ENCODE peak calls at places on chromosomes 13 and 19, in five cellular contexts. I, P, J, K and A are unnamed samples.

GRCh38 chr13:29905845-29906244 is 55.4 kb upstream of the UBL3 start:
- DNase-seq in I (no peak), P (no peak), J (peak), K (no peak), A (peak)

GRCh38 chr13:41587490-41587889 is 130.1 kb downstream of the RGCC start:
- DNase-seq in I (no peak), P (peak), J (no peak), K (no peak), A (no peak)

GRCh38 chr19:8088752-8089663 is 36.4 kb downstream of the CCL25 start:
- DNase-seq in I (no peak), P (no peak), J (peak), K (no peak), A (peak)

GRCh38 chr19:53936035-53936434 is 26.7 kb upstream of the CACNG8 start:
- DNase-seq in I (no peak), P (no peak), J (no peak), K (no peak), A (no peak)

GRCh38 chr13:45364876-45365557 is 24.0 kb upstream of the TPT1 start:
- DNase-seq in I (no peak), P (no peak), J (no peak), K (no peak), A (no peak)

GRCh38 chr19:16039081-16039480 is 37.2 kb upstream of the TPM4 start:
- DNase-seq in I (no peak), P (no peak), J (no peak), K (no peak), A (no peak)

GRCh38 chr13:26957163-26957562 is 196.6 kb upstream of the GPR12 start:
- DNase-seq in I (no peak), P (no peak), J (no peak), K (no peak), A (peak)

GRCh38 chr19:19749332-19750130 is 16.6 kb upstream of the ZNF14 start:
- DNase-seq in I (no peak), P (no peak), J (no peak), K (no peak), A (no peak)

GRCh38 chr19:13841339-13842293 is 35.3 kb upstream of the NANOS3 start:
- DNase-seq in I (no peak), P (peak), J (peak), K (no peak), A (peak)

GRCh38 chr19:38455031-38455430 is 21.5 kb downstream of the RYR1 start:
- DNase-seq in I (no peak), P (no peak), J (peak), K (no peak), A (peak)

GRCh38 chr19:33365676-33366075 is 7.8 kb upstream of the CEBPG start:
- DNase-seq in I (no peak), P (no peak), J (no peak), K (no peak), A (no peak)

GRCh38 chr19:39951686-39952085 is 17.3 kb upstream of the FCGBP start:
- DNase-seq in I (no peak), P (no peak), J (peak), K (no peak), A (peak)

GRCh38 chr13:111943229-111943795 is 123.6 kb upstream of the SOX1 start:
- DNase-seq in I (no peak), P (no peak), J (no peak), K (no peak), A (no peak)

GRCh38 chr13:114121496-114122466 is 10.6 kb downstream of the RASA3 start:
- DNase-seq in I (no peak), P (no peak), J (no peak), K (no peak), A (no peak)

GRCh38 chr19:1003283-1003682 is 3.1 kb downstream of the GRIN3B start:
- DNase-seq in I (no peak), P (no peak), J (no peak), K (no peak), A (no peak)

GRCh38 chr19:18895038-18895827 is 725 bp downstream of the CERS1 start:
- DNase-seq in I (no peak), P (peak), J (peak), K (no peak), A (peak)

GRCh38 chr13:23618341-23618740 is 48.1 kb downstream of the TNFRSF19 start:
- DNase-seq in I (no peak), P (no peak), J (peak), K (no peak), A (peak)

GRCh38 chr19:33064778-33065550 is at the start of gene RHPN2:
- DNase-seq in I (peak), P (peak), J (peak), K (no peak), A (peak)

GRCh38 chr19:14115761-14116160 is 1.8 kb downstream of the PRKACA start:
- DNase-seq in I (no peak), P (no peak), J (no peak), K (no peak), A (no peak)

GRCh38 chr13:72651196-72651595 is 76.2 kb downstream of the MZT1 start:
- DNase-seq in I (no peak), P (peak), J (peak), K (no peak), A (no peak)

GRCh38 chr13:43269037-43269476 is 245.7 kb downstream of the DNAJC15 start:
- DNase-seq in I (no peak), P (no peak), J (peak), K (no peak), A (peak)

GRCh38 chr19:55111238-55111831 is 6.1 kb downstream of the PPP1R12C start:
- DNase-seq in I (no peak), P (no peak), J (no peak), K (no peak), A (no peak)